ENCODE peak calls at places on chromosomes 16 and 17, in four cellular contexts. One of them, this sample, is unnamed.

GRCh38 chr16:70410736-70411135 is 28.2 kb downstream of the ST3GAL2 start:
- DNase-seq in HL-60: no peak
- DNase-seq in K562: no peak
- DNase-seq in GM12878: no peak
- DNase-seq in this sample: no peak

GRCh38 chr17:3693829-3694231 is 2.1 kb downstream of the P2RX5 start:
- DNase-seq in HL-60: no peak
- DNase-seq in K562: no peak
- DNase-seq in GM12878: peak; percentile 91
- DNase-seq in this sample: no peak

GRCh38 chr17:34584805-34585416 is 5.5 kb downstream of the TMEM132E start:
- DNase-seq in HL-60: no peak
- DNase-seq in K562: no peak
- DNase-seq in GM12878: no peak
- DNase-seq in this sample: no peak

GRCh38 chr16:31141489-31142108 is 6.1 kb upstream of the PRSS8 start:
- DNase-seq in HL-60: peak; percentile 21
- DNase-seq in K562: no peak
- DNase-seq in GM12878: no peak
- DNase-seq in this sample: no peak

GRCh38 chr17:73911726-73912359 is 267.6 kb upstream of the SDK2 start:
- DNase-seq in HL-60: no peak
- DNase-seq in K562: no peak
- DNase-seq in GM12878: no peak
- DNase-seq in this sample: no peak

GRCh38 chr17:5868916-5869475 is 201.2 kb upstream of the WSCD1 start:
- DNase-seq in HL-60: no peak
- DNase-seq in K562: no peak
- DNase-seq in GM12878: no peak
- DNase-seq in this sample: no peak

GRCh38 chr17:82012482-82013295 is 10.0 kb downstream of the CENPX start:
- DNase-seq in HL-60: no peak
- DNase-seq in K562: no peak
- DNase-seq in GM12878: no peak
- DNase-seq in this sample: no peak

GRCh38 chr16:74611721-74612120 is 4.8 kb upstream of the GLG1 start:
- DNase-seq in HL-60: no peak
- DNase-seq in K562: no peak
- DNase-seq in GM12878: no peak
- DNase-seq in this sample: no peak

GRCh38 chr17:49393491-49394255 is 21.0 kb downstream of the PHB1 start:
- DNase-seq in HL-60: peak; percentile 66
- DNase-seq in K562: no peak
- DNase-seq in GM12878: no peak
- DNase-seq in this sample: no peak

GRCh38 chr16:4301177-4301576 is 14.7 kb upstream of the GLIS2 start:
- DNase-seq in HL-60: no peak
- DNase-seq in K562: no peak
- DNase-seq in GM12878: no peak
- DNase-seq in this sample: no peak

GRCh38 chr17:73800893-73801292 is 156.6 kb upstream of the SDK2 start:
- DNase-seq in HL-60: no peak
- DNase-seq in K562: no peak
- DNase-seq in GM12878: no peak
- DNase-seq in this sample: no peak

GRCh38 chr17:17139972-17140589 is 66.1 kb downstream of the PLD6 start:
- DNase-seq in HL-60: no peak
- DNase-seq in K562: no peak
- DNase-seq in GM12878: no peak
- DNase-seq in this sample: no peak

GRCh38 chr17:21470861-21471260 is 94.7 kb downstream of the KCNJ12 start:
- DNase-seq in HL-60: no peak
- DNase-seq in K562: no peak
- DNase-seq in GM12878: no peak
- DNase-seq in this sample: no peak

GRCh38 chr16:50712568-50712914 is 19.1 kb downstream of the NOD2 start:
- DNase-seq in HL-60: no peak
- DNase-seq in K562: no peak
- DNase-seq in GM12878: no peak
- DNase-seq in this sample: no peak
- TF ChIP-seq SPI1 in HL-60: no peak
- TF ChIP-seq SPI1 in K562: no peak
- TF ChIP-seq SPI1 in GM12878: no peak
- TF ChIP-seq SPI1 in this sample: no peak

DNA sequence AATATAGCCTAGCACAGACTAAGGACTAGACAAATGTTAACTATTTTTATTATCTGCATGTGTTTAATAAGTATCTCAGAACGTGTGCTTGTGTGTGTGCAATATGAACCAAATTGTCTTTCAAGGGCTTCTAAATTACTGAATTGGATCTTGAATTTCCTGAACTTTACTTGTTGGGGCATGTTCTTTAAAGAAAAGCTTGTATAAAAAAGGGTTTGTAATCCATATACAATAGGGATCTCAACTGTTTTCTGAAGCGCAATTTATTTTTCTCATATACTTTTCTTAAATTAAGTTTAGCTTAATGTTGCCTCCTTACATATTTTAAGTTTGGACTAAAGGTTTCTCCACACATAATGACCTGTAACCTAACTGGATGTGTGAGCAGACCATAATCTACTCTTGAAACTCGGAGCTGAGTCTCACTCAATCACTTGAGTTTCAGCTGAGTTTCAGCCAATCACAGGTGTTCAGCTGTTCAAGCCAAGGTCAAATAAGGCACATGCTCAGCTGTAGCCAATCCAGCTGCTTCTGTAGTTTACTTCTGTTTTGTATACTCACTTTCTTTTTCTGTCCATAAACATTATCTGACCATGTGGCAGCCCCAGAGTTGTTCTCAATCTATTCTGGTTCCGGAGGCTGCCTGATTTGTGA is 72.3 kb downstream of the CDK5R1 start:
- DNase-seq in HL-60: no peak
- DNase-seq in K562: peak; percentile 28
- DNase-seq in GM12878: peak; percentile 92
- DNase-seq in this sample: peak; percentile 40
- TF ChIP-seq SPI1 in HL-60: no peak
- TF ChIP-seq SPI1 in K562: no peak
- TF ChIP-seq SPI1 in GM12878: no peak
- TF ChIP-seq SPI1 in this sample: no peak

DNA sequence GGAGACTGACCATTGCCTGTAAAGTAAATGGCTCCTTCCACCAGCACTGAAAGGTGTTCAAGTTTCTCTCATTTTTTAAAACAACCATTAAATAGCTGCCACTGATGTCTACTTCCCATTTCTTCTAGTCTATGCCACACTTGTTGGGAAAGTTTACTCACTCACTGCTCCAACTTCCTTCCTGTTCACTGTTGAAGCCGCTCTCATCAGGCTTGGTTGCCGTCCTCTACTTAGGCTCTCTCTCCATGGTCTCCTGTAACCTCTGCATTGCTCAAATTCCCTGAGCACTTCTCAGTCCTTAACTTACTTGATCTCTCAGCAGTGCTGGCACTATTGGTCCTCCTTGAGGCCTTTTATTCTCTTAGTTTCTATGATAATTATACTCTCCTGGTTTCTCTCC is 32.4 kb downstream of the SNX11 start:
- DNase-seq in HL-60: peak; percentile 75
- DNase-seq in K562: no peak
- DNase-seq in GM12878: no peak
- DNase-seq in this sample: no peak
- TF ChIP-seq SPI1 in HL-60: peak; percentile 81
- TF ChIP-seq SPI1 in K562: no peak
- TF ChIP-seq SPI1 in GM12878: no peak
- TF ChIP-seq SPI1 in this sample: no peak

GRCh38 chr16:56042416-56042815 is 148.9 kb upstream of the GNAO1 start:
- DNase-seq in HL-60: no peak
- DNase-seq in K562: no peak
- DNase-seq in GM12878: no peak
- DNase-seq in this sample: no peak

GRCh38 chr16:56047307-56048234 is 143.7 kb upstream of the GNAO1 start:
- DNase-seq in HL-60: no peak
- DNase-seq in K562: no peak
- DNase-seq in GM12878: no peak
- DNase-seq in this sample: no peak

GRCh38 chr16:56038564-56039098 is 152.7 kb upstream of the GNAO1 start:
- DNase-seq in HL-60: no peak
- DNase-seq in K562: no peak
- DNase-seq in GM12878: no peak
- DNase-seq in this sample: no peak

DNA sequence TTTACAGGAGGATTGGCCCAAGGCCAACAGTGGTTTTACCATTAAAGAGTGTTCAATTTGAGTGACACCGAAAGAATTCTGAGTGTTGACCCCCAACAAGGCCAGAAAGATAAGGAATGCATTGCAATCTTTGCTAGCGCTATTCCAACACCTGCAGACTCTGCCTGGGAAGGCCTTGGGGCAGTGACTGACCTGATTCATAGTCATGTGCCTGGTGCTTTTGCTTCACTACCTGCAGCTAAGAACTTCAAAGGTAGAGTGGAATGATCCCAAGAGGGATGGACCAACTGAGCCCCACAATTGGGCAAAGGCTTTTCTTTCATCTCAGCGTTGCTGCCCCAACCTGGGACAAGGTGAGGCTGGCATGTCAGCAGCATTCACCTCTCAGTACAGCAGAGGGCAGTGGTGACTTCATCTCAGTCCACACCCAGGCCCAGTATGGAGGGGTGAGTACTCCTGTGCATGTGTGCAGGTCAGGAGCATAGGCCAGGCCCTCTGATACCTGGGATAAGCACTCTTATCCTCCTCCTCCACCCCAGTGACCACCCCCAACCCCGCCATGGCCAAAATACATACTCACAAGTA is 149.6 kb upstream of the GNAO1 start:
- DNase-seq in HL-60: peak; percentile 3
- DNase-seq in K562: peak; percentile 23
- DNase-seq in GM12878: no peak
- DNase-seq in this sample: peak; percentile 11
- TF ChIP-seq SPI1 in HL-60: no peak
- TF ChIP-seq SPI1 in K562: no peak
- TF ChIP-seq SPI1 in GM12878: no peak
- TF ChIP-seq SPI1 in this sample: no peak

DNA sequence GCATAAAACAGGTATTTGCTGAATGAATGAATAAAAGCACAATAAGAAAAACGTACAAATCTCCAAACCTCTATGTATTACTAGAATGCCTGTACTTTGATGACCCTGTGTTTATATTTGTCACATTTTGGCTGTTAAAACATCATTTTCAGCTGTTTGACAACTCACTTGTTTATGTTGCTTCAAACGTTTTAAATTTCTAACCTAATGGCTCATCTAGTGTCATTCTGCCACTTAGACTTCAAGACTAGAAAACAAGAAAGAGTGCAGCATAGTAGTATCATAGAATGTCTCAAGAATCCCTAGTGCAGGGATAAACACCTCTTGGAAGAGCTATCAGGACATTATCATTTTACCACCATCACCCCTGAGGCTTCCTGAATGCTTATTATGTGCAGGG is 19.4 kb upstream of the PMP22 start:
- DNase-seq in HL-60: no peak
- DNase-seq in K562: no peak
- DNase-seq in GM12878: no peak
- DNase-seq in this sample: no peak
- TF ChIP-seq SPI1 in HL-60: no peak
- TF ChIP-seq SPI1 in K562: no peak
- TF ChIP-seq SPI1 in GM12878: no peak
- TF ChIP-seq SPI1 in this sample: no peak

GRCh38 chr17:41777579-41778188 is 8.8 kb downstream of the JUP start:
- DNase-seq in HL-60: no peak
- DNase-seq in K562: no peak
- DNase-seq in GM12878: no peak
- DNase-seq in this sample: no peak
- TF ChIP-seq SPI1 in HL-60: no peak
- TF ChIP-seq SPI1 in K562: no peak
- TF ChIP-seq SPI1 in GM12878: no peak
- TF ChIP-seq SPI1 in this sample: no peak

DNA sequence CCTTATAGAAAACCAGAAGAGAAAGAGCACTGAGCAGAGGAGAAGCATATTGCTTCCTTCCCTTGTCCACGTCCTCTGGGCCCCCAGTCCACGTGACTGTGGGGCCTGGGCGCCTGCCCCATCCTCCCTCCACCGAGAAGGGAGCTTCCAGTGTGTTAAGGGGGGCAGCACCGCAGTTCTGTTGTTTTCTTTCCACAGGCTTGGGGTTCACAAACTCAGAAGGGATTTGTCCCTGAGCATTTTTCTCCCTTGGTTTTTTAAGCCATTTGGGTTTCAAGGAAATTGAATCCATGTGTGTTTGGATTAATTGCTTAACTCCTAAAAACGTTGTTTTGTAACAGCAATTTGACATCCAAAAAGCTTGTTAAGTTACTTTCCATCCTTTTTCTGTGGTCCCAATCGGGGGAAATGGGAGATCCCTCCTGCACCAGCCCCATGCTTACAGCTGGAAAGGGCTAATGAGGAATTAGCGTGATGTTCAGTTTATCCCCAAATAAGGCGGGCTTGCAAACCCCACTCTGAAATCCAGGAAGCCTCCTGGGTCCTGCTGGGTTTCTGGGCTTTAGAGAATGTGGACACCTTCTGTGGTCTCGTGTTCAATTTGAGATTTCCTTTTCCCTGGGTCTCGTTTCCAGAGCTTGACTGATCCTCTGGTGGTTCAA is 347.4 kb upstream of the TNRC6C start:
- DNase-seq in HL-60: no peak
- DNase-seq in K562: no peak
- DNase-seq in GM12878: no peak
- DNase-seq in this sample: no peak
- TF ChIP-seq SPI1 in HL-60: no peak
- TF ChIP-seq SPI1 in K562: no peak
- TF ChIP-seq SPI1 in GM12878: no peak
- TF ChIP-seq SPI1 in this sample: no peak

DNA sequence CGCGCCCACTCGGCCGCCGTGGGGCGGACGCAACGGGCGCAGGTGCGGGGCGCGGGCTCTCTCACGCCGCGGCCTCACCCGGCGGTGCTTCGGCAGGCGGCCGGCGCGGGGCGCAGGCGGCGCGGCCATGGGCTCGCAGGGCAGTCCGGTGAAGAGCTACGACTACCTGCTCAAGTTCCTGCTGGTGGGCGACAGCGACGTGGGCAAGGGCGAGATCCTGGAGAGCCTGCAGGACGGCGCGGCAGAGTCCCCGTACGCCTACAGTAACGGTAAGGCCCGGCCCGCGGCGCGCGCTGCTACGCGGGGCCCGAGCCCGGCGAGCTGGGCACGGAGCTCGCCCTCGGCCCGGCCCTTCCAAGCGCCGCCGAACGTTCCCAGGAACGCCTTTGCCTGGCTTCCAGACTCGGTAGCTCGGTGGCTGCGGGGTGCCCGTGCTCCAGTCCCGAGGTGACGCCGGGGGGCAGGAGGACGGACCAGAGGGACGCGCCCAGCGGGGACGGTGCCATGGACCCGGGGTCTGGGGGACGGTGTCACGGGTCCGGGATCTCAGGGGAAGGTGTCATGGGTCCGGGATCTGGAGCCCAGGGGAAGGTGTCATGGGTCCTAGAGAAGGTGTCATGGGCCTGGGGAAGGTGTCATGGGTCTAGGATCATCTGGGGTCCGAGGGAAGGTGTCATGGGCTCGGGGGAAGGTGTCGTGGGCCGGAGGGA is 454 bp downstream of the RAB40C start:
- DNase-seq in HL-60: no peak
- DNase-seq in K562: peak; percentile 39
- DNase-seq in GM12878: no peak
- DNase-seq in this sample: no peak
- TF ChIP-seq SPI1 in HL-60: no peak
- TF ChIP-seq SPI1 in K562: no peak
- TF ChIP-seq SPI1 in GM12878: no peak
- TF ChIP-seq SPI1 in this sample: no peak

This sample was measured in GM12891.